ENCODE peak calls at places on chromosomes 1 and 21, in four cellular contexts. P is ovary, E is IMR-90, A is lung. N is an unnamed sample.

GRCh38 chr1:156772222-156772621 is 4.9 kb downstream of the PRCC start:
- DNase-seq in P (no peak), E (no peak), A (no peak), N (no peak)

GRCh38 chr21:44527983-44528633 is 11.9 kb downstream of the KRTAP10-1 start:
- DNase-seq in E (no peak), A (no peak), P (no peak), N (no peak)

GRCh38 chr1:162310337-162310736 is 66.3 kb downstream of the SPATA46 start:
- DNase-seq in E (peak; percentile 33), P (no peak), A (no peak), N (no peak)

GRCh38 chr1:12636098-12636950 is 7.6 kb upstream of the AADACL4 start:
- DNase-seq in E (peak; percentile 28), P (peak; percentile 43), A (no peak), N (peak; percentile 51)

GRCh38 chr1:66375125-66375524 is 158.8 kb upstream of the SGIP1 start:
- DNase-seq in P (no peak), A (no peak), E (no peak), N (no peak)

GRCh38 chr21:44726803-44727202 is 15.4 kb upstream of the TSPEAR start:
- DNase-seq in P (no peak), E (no peak), A (no peak), N (no peak)

GRCh38 chr21:45419162-45419561 is 14.2 kb downstream of the COL18A1 start:
- DNase-seq in E (no peak), P (no peak), A (no peak), N (no peak)

GRCh38 chr1:18928406-18928805 is 26.1 kb upstream of the ALDH4A1 start:
- DNase-seq in P (no peak), E (no peak), A (no peak), N (no peak)

GRCh38 chr1:17075470-17076255 is 21.8 kb upstream of the SDHB start:
- DNase-seq in A (no peak), P (no peak), E (no peak), N (no peak)

GRCh38 chr1:225445644-225446297 is 17.9 kb upstream of the LBR start:
- DNase-seq in A (no peak), E (no peak), P (no peak), N (no peak)

GRCh38 chr21:28016571-28016970 is 976.1 kb downstream of the LTN1 start:
- DNase-seq in A (no peak), E (peak; percentile 4), P (no peak), N (no peak)

GRCh38 chr1:210654176-210654786 is 325.6 kb downstream of the HHAT start:
- DNase-seq in P (no peak), A (no peak), E (no peak), N (no peak)

GRCh38 chr1:221708076-221708571 is 33.8 kb downstream of the DUSP10 start:
- DNase-seq in A (no peak), E (no peak), P (no peak), N (no peak)

GRCh38 chr1:236864996-236865877 is 70.1 kb downstream of the MTR start:
- DNase-seq in E (no peak), A (no peak), P (no peak), N (no peak)

GRCh38 chr1:200384818-200385390 is 24.9 kb downstream of the ZNF281 start:
- DNase-seq in A (no peak), E (no peak), P (no peak), N (no peak)

GRCh38 chr1:85109475-85109874 is 61.2 kb upstream of the MCOLN3 start:
- DNase-seq in A (peak; percentile 58), P (peak; percentile 58), E (peak; percentile 75), N (peak; percentile 57)

GRCh38 chr1:203090667-203091320 is 5.0 kb upstream of the MYOG start:
- DNase-seq in E (peak; percentile 10), P (no peak), A (no peak), N (no peak)

GRCh38 chr1:26410706-26411623 is at the start of gene LIN28A:
- DNase-seq in P (no peak), A (no peak), E (no peak), N (no peak)

GRCh38 chr1:44660176-44660575 is 14.1 kb downstream of the TMEM53 start:
- DNase-seq in E (no peak), A (no peak), P (no peak), N (no peak)

DNA sequence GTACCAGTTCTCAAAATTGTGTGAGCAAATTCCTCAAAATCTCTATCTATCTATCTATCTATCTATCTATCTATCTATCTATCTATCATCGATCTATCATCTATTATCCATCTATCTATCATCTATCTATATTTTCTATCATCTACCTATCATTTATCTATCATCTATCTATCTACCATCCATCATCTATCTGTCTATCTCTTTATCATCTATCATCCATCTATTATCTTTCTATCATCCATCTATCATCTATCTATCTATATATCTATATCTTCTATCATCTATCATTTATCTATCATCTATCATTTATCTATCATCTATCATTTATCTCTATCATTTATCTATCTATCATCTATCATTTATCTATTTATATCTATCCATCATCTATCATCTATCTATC is 364.7 kb upstream of the GREM2 start:
- DNase-seq in A (no peak), P (no peak), E (no peak), N (no peak)
- H3K4me1 ChIP-seq in A (no peaks in the 10 kb centered on the region), P (no peaks in the 10 kb centered on the region), E (no peaks in the 10 kb centered on the region), N (no peaks in the 10 kb centered on the region)

DNA sequence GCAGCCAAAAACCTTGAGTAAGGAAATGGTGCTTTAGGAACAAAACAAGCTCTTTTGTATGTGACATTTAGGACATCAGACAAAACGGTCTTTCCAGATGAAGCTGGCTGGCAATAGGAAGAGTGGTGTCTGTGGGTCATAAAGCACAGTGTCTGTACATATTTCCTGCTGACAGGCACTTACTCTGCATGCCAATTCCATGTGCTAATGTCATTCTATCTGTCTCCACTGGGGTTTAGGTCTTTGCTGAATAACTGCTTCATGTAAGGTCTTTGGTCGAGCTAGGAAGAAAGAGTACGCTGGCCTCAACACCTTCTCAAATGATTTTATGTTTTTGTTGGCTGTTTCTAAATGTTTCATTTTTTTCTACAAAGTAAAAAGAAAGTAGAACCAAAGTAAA is 163.5 kb downstream of the BRINP2 start:
- DNase-seq in E (no peak), A (no peak), P (no peak), N (no peak)
- TF ChIP-seq CTCF in E (no peak), A (no peak), P (no peak), N (peak; percentile 9)

DNA sequence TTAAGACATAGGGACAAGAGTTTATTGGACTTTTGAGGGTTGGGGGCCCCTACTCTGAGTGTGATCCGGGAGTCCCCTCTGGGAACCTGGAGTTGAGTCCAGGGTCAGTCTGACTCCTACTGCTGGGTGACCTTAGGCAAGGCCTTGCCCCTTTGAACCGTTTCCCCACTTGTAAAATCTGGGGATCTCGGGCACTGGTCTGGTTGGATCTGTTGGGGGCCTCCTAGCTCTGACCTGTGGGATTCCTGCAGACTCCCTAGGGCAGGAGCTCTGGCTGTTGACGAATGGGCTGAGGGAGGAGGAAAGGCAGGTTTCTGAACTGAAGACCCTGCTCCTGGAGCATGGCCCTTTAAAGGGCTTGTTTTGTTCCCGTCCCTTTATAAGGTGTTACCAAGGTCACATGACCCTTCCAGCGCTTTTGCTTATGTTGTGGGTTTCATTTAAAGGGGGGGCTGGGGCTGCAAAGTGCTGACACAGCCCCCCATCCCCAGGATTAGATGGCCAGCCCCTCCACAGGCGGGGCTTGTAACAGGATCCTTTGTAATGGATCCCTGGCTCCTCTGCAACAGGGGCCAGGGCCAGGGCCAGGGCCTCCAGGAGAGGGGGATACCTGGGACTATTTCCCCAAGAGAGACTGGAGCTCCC is 50.7 kb downstream of the YARS1 start:
- DNase-seq in A (no peak), E (no peak), P (no peak), N (no peak)
- H3K9me3 ChIP-seq in A (no peaks in the 10 kb centered on the region), E (no peaks in the 10 kb centered on the region), P (no peaks in the 10 kb centered on the region), N (no peaks in the 10 kb centered on the region)

GRCh38 chr21:14526816-14527689 is 19.1 kb downstream of the SAMSN1 start:
- DNase-seq in P (no peak), A (no peak), E (no peak), N (no peak)

GRCh38 chr21:14522689-14523088 is 23.4 kb downstream of the SAMSN1 start:
- DNase-seq in E (no peak), A (no peak), P (no peak), N (no peak)

GRCh38 chr21:14520535-14520934 is 25.6 kb downstream of the SAMSN1 start:
- DNase-seq in P (no peak), E (no peak), A (no peak), N (no peak)

GRCh38 chr21:14526199-14526598 is 19.9 kb downstream of the SAMSN1 start:
- DNase-seq in E (no peak), P (no peak), A (no peak), N (no peak)

GRCh38 chr21:14523234-14523633 is 22.9 kb downstream of the SAMSN1 start:
- DNase-seq in E (no peak), P (no peak), A (no peak), N (no peak)
- H3K4me1 ChIP-seq in E (no peaks in the 10 kb centered on the region), P (no peaks in the 10 kb centered on the region), A (no peaks in the 10 kb centered on the region), N (no peaks in the 10 kb centered on the region)

GRCh38 chr1:196361112-196361714 is 247.0 kb downstream of the KCNT2 start:
- DNase-seq in E (peak; percentile 18), A (no peak), P (no peak), N (no peak)

GRCh38 chr1:196357913-196358312 is 250.3 kb downstream of the KCNT2 start:
- DNase-seq in E (no peak), A (no peak), P (no peak), N (no peak)

GRCh38 chr1:196355206-196355786 is 252.9 kb downstream of the KCNT2 start:
- DNase-seq in P (peak; percentile 16), A (no peak), E (peak; percentile 25), N (no peak)
- TF ChIP-seq CTCF in P (peak; percentile 68), A (no peak), E (peak; percentile 61), N (peak; percentile 25)

GRCh38 chr1:2834741-2835564 is 33.5 kb upstream of the TTC34 start:
- DNase-seq in E (no peak), P (no peak), A (no peak), N (no peak)

GRCh38 chr1:2831596-2832212 is 30.2 kb upstream of the TTC34 start:
- DNase-seq in A (no peak), P (no peak), E (no peak), N (no peak)

GRCh38 chr1:2834146-2834475 is 32.6 kb upstream of the TTC34 start:
- DNase-seq in P (no peak), A (no peak), E (no peak), N (no peak)

GRCh38 chr1:2832506-2833453 is 31.3 kb upstream of the TTC34 start:
- DNase-seq in E (no peak), A (no peak), P (no peak), N (no peak)

DNA sequence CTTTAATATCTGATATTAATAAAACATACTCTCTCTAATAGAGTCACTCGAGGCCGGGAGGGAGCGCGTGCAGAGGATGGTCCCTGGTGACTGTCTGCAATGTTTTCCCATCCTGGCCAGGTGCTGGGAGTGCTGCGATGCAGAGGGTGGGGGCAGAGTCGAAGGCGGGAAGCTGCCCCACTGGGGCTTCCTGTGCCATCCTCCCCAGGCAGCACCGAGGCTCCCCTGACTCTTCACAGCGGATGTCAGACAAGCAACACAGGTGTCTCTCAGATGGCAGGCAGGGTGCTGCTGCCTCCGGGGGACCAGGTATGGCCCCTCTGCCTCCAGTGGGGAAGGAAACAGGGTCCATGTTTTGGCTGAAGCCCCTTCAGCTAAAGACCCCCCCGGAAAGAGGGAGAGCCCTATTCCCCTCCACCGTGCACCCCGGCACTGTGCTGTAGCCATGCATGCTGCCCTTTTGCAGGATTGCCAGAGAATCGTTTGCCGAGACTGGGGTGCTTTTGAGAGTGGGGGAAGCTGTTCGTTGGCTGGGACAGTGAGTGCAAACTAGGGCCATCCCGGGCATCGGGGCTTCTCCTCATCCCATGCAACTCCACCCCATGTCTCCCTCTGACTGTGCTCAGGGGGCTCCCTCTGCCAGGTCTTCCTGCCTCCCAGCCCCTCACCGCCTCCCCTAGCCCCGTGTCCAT is 32.1 kb upstream of the TTC34 start:
- DNase-seq in P (no peak), E (no peak), A (no peak), N (no peak)
- H3K9me3 ChIP-seq in P (no peaks in the 10 kb centered on the region), E (peaks cover 61% of the 10 kb centered on the region), A (no peaks in the 10 kb centered on the region), N (no peaks in the 10 kb centered on the region)

GRCh38 chr1:232620356-232620841 is 9.5 kb downstream of the SIPA1L2 start:
- DNase-seq in P (peak; percentile 81), E (peak; percentile 71), A (peak; percentile 53), N (no peak)
- H3K4me1 ChIP-seq in P (peaks cover 9% of the 10 kb centered on the region), E (peaks cover 5% of the 10 kb centered on the region), A (peaks cover 12% of the 10 kb centered on the region), N (peaks cover 13% of the 10 kb centered on the region)